ENCODE peak calls at places on chromosomes 13 and 19, in five cellular contexts. T, L, J, G and M are unnamed samples. For H4K20me1, the result is how much of the 10 kb centered on the place peaks cover.

GRCh38 chr13:111210488-111210887 is 95.4 kb downstream of the ARHGEF7 start:
- DNase-seq in L (peak), T (peak), G (no peak), J (no peak), M (no peak)

GRCh38 chr13:40595693-40596092 is 70.7 kb downstream of the FOXO1 start:
- DNase-seq in T (no peak), G (no peak), L (peak), J (no peak), M (no peak)

GRCh38 chr13:66558511-66558910 is 671.6 kb downstream of the PCDH9 start:
- DNase-seq in L (no peak), G (peak), T (peak), J (no peak), M (no peak)

GRCh38 chr19:17303940-17304267 is 679 bp upstream of the ABHD8 start:
- DNase-seq in L (no peak), G (no peak), T (no peak), J (no peak), M (no peak)

GRCh38 chr19:8580710-8581281 is 3.6 kb upstream of the MYO1F start:
- DNase-seq in G (peak), T (peak), L (peak), J (peak), M (peak)

GRCh38 chr19:48926909-48927308 is 6.6 kb upstream of the DHDH start:
- DNase-seq in G (no peak), T (peak), J (no peak), L (peak), M (no peak)

GRCh38 chr19:47704656-47705055 is 8.6 kb upstream of the EHD2 start:
- DNase-seq in G (no peak), L (peak), T (no peak), J (no peak), M (no peak)

GRCh38 chr13:40589285-40590109 is 76.9 kb downstream of the FOXO1 start:
- DNase-seq in G (peak), L (peak), T (no peak), J (peak), M (no peak)

GRCh38 chr19:36115453-36116343 is at the start of gene TBCB:
- DNase-seq in G (peak), J (peak), L (no peak), T (peak), M (no peak)

GRCh38 chr13:28394422-28394821 is 100.5 kb downstream of the FLT1 start:
- DNase-seq in T (peak), L (peak), J (no peak), G (no peak), M (no peak)

GRCh38 chr13:77698211-77699058 is 948 bp downstream of the SLAIN1 start:
- DNase-seq in J (no peak), G (peak), L (peak), T (no peak), M (no peak)

GRCh38 chr19:38735257-38735686 is 9.0 kb downstream of the CAPN12 start:
- DNase-seq in T (no peak), G (no peak), L (peak), J (no peak), M (peak)

GRCh38 chr13:57044910-57045309 is 95.8 kb upstream of the PRR20A start:
- DNase-seq in J (no peak), L (no peak), T (no peak), G (no peak), M (no peak)

GRCh38 chr19:52725528-52725961 is 9.3 kb downstream of the ZNF611 start:
- DNase-seq in J (no peak), G (no peak), L (no peak), T (no peak), M (no peak)
- H3K27ac ChIP-seq in J (no peak), G (no peak), L (no peak), T (no peak), M (no peak)

DNA sequence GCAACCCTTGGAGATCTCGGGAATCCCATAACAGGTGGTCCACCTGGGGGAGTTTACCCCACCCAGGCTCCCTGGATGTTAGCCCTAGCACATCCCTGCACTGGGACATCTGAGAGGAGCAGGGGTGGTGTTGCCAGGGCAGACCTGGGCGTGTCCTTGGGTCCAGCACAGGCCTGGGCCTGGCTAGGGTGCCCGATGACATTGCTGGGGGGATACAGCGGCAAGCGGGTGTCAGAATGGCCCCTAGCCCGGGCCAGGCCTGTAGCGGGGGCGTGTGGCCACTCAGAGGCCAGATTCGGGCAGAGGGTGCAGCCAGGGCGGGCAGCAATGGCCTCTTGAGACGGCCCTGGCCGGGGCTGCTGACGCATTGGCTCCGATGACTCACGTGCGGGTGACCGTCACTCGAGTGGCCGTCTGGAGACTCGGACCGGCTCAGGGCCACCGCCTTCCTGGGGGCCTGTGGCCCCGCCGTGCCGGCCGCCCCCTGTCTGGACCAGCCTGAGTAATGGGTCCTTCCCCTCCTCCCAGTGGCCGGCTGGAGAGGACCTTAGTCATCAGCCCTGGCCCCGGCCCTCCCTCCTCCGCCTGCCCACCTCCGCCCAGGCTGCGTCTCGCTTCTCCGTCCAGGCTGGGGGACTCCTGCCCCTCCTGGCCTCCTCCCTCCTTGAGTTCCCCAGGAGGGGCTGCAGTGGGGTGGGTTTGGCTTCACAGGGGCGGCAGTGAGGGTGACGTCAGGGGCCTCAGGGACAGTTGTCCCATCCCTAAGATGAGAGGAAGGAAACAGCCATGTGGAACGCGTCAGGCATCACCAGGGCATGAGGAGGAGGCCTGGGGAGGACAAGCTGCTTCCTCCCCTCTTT is 23.2 kb upstream of the CRTC1 start:
- DNase-seq in J (no peak), T (peak), L (no peak), G (no peak), M (no peak)
- H4K20me1 ChIP-seq in J (under half), T (under half), L (under half), G (under half), M (under half)

DNA sequence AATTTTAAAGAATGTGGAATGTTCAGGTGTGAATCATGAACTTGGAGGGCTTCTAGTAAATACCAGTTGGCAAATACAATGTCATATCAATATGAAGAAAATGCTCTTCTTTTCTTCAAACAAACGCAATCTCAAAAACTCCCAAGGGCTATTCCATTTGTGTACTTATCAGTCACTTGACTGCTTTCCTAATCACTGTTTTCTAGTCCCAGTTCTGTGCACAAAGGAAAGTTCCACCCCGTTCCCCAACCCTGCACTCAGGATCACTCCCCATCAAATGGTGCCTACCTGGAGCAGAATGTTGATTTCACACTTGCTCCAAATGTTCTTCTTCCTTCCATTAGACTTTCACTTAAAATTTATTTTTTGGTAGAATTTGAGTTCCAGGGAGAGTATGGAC is 92.6 kb upstream of the RFC3 start:
- DNase-seq in L (no peak), T (no peak), G (no peak), J (no peak), M (no peak)
- H3K27ac ChIP-seq in L (no peak), T (no peak), G (no peak), J (no peak), M (no peak)

GRCh38 chr19:35024095-35024494 is 6.2 kb upstream of the SCN1B start:
- DNase-seq in G (no peak), J (no peak), T (no peak), L (no peak), M (no peak)
- H4K20me1 ChIP-seq in G (under half), J (under half), T (under half), L (under half), M (under half)

GRCh38 chr13:110134801-110135200 is 172.2 kb downstream of the COL4A1 start:
- DNase-seq in G (no peak), J (no peak), L (no peak), T (no peak), M (no peak)

GRCh38 chr13:110138009-110138699 is 168.8 kb downstream of the COL4A1 start:
- DNase-seq in T (peak), J (peak), G (peak), L (peak), M (no peak)

GRCh38 chr13:110136660-110137585 is 170.0 kb downstream of the COL4A1 start:
- DNase-seq in G (no peak), J (no peak), L (no peak), T (no peak), M (no peak)

GRCh38 chr13:110137677-110138008 is 169.3 kb downstream of the COL4A1 start:
- DNase-seq in G (peak), T (no peak), J (peak), L (peak), M (no peak)

GRCh38 chr13:110135977-110136597 is 170.9 kb downstream of the COL4A1 start:
- DNase-seq in G (no peak), T (no peak), L (no peak), J (no peak), M (no peak)
- H3K27ac ChIP-seq in G (no peak), T (no peak), L (no peak), J (no peak), M (no peak)

GRCh38 chr19:18717601-18718000 is 34.1 kb downstream of the CRTC1 start:
- DNase-seq in J (no peak), L (no peak), T (no peak), G (no peak), M (no peak)

GRCh38 chr19:18718015-18718526 is 34.6 kb downstream of the CRTC1 start:
- DNase-seq in J (no peak), L (no peak), T (no peak), G (no peak), M (no peak)

GRCh38 chr19:18716857-18717256 is 33.4 kb downstream of the CRTC1 start:
- DNase-seq in L (no peak), G (no peak), J (no peak), T (no peak), M (no peak)

GRCh38 chr19:18719541-18719940 is 36.1 kb downstream of the CRTC1 start:
- DNase-seq in L (no peak), G (no peak), J (no peak), T (no peak), M (no peak)

GRCh38 chr19:18718846-18719458 is 35.5 kb downstream of the CRTC1 start:
- DNase-seq in T (no peak), L (no peak), J (no peak), G (no peak), M (no peak)
- H4K20me1 ChIP-seq in T (under half), L (under half), J (under half), G (under half), M (under half)

GRCh38 chr19:10747674-10748073 is 29.8 kb downstream of the DNM2 start:
- DNase-seq in T (no peak), J (no peak), L (no peak), G (no peak), M (no peak)
- H3K27ac ChIP-seq in T (no peak), J (peak), L (no peak), G (no peak), M (peak)